ENCODE peak calls at places on chromosome 13, in six cellular contexts. O, L, X, J, Y and B are unnamed samples.

GRCh38 chr13:52034616-52035226 is 10.2 kb downstream of the UTP14C start:
- DNase-seq in O (no peak), J (no peak), X (no peak), L (no peak), Y (no peak), B (no peak)

GRCh38 chr13:40026174-40026585 is 370.7 kb downstream of the COG6 start:
- DNase-seq in O (peak; percentile 4), J (no peak), Y (no peak), L (no peak), X (no peak), B (peak; percentile 86)

GRCh38 chr13:29925457-29925856 is 75.0 kb upstream of the UBL3 start:
- DNase-seq in X (no peak), O (peak; percentile 61), J (no peak), Y (peak; percentile 95), L (no peak), B (no peak)

GRCh38 chr13:22232186-22232585 is 561.3 kb downstream of the FGF9 start:
- DNase-seq in L (no peak), X (no peak), Y (no peak), O (no peak), J (no peak), B (no peak)

GRCh38 chr13:27383104-27383921 is 41.1 kb upstream of the GTF3A start:
- DNase-seq in L (peak; percentile 70), J (no peak), X (no peak), O (no peak), Y (no peak), B (no peak)

GRCh38 chr13:33519561-33520479 is 234.3 kb upstream of the STARD13 start:
- DNase-seq in Y (no peak), X (no peak), L (no peak), O (peak; percentile 90), J (no peak), B (no peak)

GRCh38 chr13:19634129-19634740 is 776 bp downstream of the MPHOSPH8 start:
- DNase-seq in J (peak; percentile 23), O (peak; percentile 51), L (no peak), X (no peak), Y (no peak), B (no peak)

GRCh38 chr13:106612688-106613087 is 44.8 kb upstream of the ARGLU1 start:
- DNase-seq in Y (no peak), L (no peak), J (no peak), O (no peak), X (no peak), B (no peak)

GRCh38 chr13:36163809-36164308 is 32.7 kb upstream of the DCLK1 start:
- DNase-seq in J (no peak), Y (peak; percentile 84), L (no peak), X (peak; percentile 10), O (peak; percentile 99), B (no peak)

GRCh38 chr13:99431927-99432636 is 69.2 kb upstream of the TM9SF2 start:
- DNase-seq in Y (no peak), O (no peak), L (no peak), J (peak; percentile 29), X (no peak), B (peak; percentile 51)

GRCh38 chr13:53201454-53202225 is 173.0 kb downstream of the OLFM4 start:
- DNase-seq in O (no peak), Y (no peak), J (no peak), X (peak; percentile 45), L (peak; percentile 75), B (no peak)

GRCh38 chr13:56735537-56735942 is 405.2 kb upstream of the PRR20A start:
- DNase-seq in O (no peak), J (no peak), X (peak; percentile 4), L (peak; percentile 75), Y (no peak), B (no peak)

GRCh38 chr13:106343831-106344230 is 191.6 kb downstream of the EFNB2 start:
- DNase-seq in J (no peak), X (no peak), L (no peak), O (no peak), Y (no peak), B (no peak)

GRCh38 chr13:80161896-80162295 is 179.0 kb downstream of the SPRY2 start:
- DNase-seq in O (no peak), J (no peak), L (no peak), X (no peak), Y (no peak), B (no peak)

GRCh38 chr13:51995677-51996551 is 15.3 kb downstream of the ATP7B start:
- DNase-seq in X (no peak), Y (no peak), J (no peak), O (peak; percentile 16), L (no peak), B (no peak)

GRCh38 chr13:85772379-85772778 is 26.8 kb downstream of the SLITRK6 start:
- DNase-seq in X (no peak), J (peak; percentile 2), Y (no peak), O (no peak), L (no peak), B (no peak)

DNA sequence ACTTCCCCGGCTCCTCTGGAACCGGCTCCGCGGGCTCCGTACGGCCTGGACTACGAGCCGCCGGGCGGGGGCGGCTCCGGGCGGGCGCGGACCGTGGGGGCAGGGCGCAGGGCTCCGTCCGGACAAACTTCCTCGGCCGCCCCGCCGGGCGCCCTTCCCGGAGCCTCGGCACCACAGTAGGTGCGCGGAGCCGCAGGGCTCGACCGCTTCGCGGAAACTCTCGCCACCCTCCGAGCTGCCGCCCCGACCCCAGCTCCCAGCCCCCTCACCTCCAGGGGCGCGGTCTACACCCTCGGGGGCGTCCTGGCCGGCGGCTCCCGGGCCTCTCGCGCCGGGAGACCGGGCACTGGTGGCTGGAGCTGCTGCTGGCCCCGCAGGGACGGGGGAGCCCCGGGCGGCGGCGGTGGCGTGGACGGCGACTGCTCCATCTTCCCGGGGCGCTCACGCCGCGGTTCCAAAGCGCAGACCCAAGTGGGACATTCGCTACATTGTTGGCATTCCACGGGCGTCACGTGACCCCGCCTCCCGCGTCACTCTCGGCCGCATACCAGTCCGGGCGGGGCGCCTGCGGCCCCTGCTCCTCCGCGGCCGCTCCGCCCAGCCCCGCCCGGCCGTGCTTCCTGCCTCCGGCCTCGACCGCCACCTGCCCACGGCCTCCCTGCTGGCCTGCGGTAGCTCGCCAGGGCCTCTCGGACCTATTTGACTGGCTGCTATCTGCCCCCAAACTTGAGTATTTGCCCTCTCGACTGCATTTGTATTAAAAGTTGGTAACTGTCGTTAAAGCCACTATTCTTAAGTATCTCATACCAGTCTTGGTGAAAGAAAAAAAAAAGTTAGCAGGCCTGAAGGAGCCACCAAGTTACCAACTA is at the start of gene LATS2:
- DNase-seq in X (peak; percentile 98), J (peak; percentile 41), O (peak; percentile 95), Y (peak; percentile 98), L (peak; percentile 96), B (peak; percentile 71)
- TF ChIP-seq CTCF in X (no peak), J (no peak), O (peak; percentile 9), Y (peak; percentile 34), L (no peak), B (no peak)

GRCh38 chr13:87087741-87088140 is 583.4 kb upstream of the SLITRK5 start:
- DNase-seq in L (no peak), O (peak; percentile 35), Y (no peak), J (no peak), X (no peak), B (no peak)

GRCh38 chr13:87080100-87080779 is 590.9 kb upstream of the SLITRK5 start:
- DNase-seq in Y (no peak), J (no peak), L (no peak), O (no peak), X (no peak), B (no peak)

GRCh38 chr13:87078947-87079795 is 592.0 kb upstream of the SLITRK5 start:
- DNase-seq in Y (no peak), L (no peak), O (no peak), J (no peak), X (no peak), B (no peak)

GRCh38 chr13:87089391-87089790 is 581.8 kb upstream of the SLITRK5 start:
- DNase-seq in J (no peak), X (no peak), Y (no peak), O (peak; percentile 78), L (no peak), B (no peak)

GRCh38 chr13:87084192-87084591 is 587.0 kb upstream of the SLITRK5 start:
- DNase-seq in X (no peak), O (no peak), Y (no peak), J (no peak), L (no peak), B (no peak)
- TF ChIP-seq CTCF in X (no peak), O (no peak), Y (no peak), J (no peak), L (peak; percentile 27), B (no peak)

DNA sequence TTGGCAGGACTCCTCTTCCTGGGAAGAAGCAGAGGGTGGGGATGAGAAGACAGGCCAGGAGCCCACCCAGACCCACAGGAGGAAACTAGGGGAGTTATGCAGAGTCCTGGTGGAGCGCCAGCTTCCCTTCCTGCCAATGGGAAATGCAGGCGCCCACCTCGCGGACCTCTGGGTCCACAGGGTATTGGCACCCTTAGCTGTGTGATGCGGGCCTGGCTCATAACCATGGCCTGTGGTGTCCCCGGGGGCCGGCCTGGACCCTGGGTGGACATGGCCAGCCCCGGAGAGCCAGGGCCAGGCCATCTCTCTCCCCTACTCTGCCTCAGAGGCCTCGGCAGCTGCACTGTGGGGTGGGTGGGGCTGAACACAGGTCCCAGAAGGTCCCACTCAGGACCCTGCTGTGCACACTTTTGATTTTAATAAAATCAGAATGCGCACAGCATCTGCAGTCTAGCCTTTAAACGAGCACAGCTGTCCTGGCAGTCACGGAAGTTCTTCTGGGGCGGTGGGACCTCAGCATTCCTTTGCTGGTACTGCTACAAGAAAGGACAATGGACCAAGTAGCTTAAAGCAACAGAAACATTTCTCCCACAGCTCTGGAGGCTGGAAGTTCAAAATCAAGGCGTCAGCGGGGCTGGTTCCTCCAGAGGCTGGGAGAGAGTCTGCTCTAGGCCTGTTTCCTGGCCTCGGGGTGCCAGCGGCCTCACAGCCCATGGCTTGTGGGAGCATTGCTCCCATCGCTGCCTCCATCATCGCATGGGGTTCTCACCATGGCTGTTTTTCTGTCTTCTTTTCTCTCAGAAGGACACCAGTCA is 1.8 kb downstream of the F10 start:
- DNase-seq in L (no peak), Y (peak; percentile 53), J (no peak), O (no peak), X (no peak), B (no peak)
- TF ChIP-seq CTCF in L (no peak), Y (no peak), J (no peak), O (no peak), X (no peak), B (no peak)

DNA sequence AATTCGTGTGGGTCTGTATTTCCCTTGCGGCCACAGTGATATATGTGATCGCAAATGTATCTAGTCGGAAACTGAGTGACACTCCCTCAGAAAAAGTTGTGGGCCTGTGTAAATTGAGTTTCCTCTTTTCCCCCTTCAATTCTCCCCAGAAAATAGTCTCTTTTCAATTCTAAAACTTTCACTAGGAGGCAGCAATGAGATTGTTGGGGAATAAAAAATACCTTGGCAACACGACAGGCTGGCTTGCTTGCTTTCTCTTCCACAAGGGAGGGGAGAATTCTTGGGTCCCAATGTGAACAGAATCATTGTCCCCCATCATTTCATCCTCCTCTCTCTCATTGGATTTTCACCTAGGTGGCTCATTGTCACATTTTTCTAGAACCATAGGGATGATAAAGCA is 3.7 kb upstream of the SOX21 start:
- DNase-seq in X (no peak), J (no peak), L (no peak), O (peak; percentile 15), Y (no peak), B (no peak)
- TF ChIP-seq CTCF in X (peak; percentile 16), J (no peak), L (peak; percentile 63), O (peak; percentile 43), Y (no peak), B (no peak)

GRCh38 chr13:110444226-110444653 is 117.3 kb downstream of the RAB20 start:
- DNase-seq in O (peak; percentile 68), J (no peak), L (no peak), X (no peak), Y (peak; percentile 62), B (no peak)
- TF ChIP-seq CTCF in O (peak; percentile 45), J (peak; percentile 40), L (no peak), X (no peak), Y (peak; percentile 30), B (no peak)

GRCh38 chr13:50644081-50644871 is 199.2 kb downstream of the DLEU7 start:
- DNase-seq in L (no peak), Y (no peak), O (no peak), X (no peak), J (peak; percentile 19), B (no peak)
- TF ChIP-seq CTCF in L (no peak), Y (no peak), O (no peak), X (no peak), J (no peak), B (no peak)